ENCODE peak calls at places on chromosomes 2 and 18, in eight cellular contexts. C is astrocyte, Q is stomach, K is AG04450, E is osteoblast, X is spleen, N is mammary epithelial cell, T is neural progenitor cell. G is an unnamed sample. For H3K9me3, the result is how much of the 10 kb centered on the place peaks cover.

GRCh38 chr2:64325477-64325851 is 128.5 kb upstream of the LGALSL start:
- DNase-seq in E (no peak), X (no peak), C (no peak), K (no peak), Q (no peak), T (no peak), N (peak), G (no peak)

GRCh38 chr2:241846406-241846805 is 12.3 kb downstream of the PDCD1 start:
- DNase-seq in X (no peak), Q (no peak), C (no peak), N (no peak), T (no peak), K (no peak), E (peak), G (no peak)

GRCh38 chr2:181077128-181077709 is 96.8 kb downstream of the UBE2E3 start:
- DNase-seq in C (peak), E (peak), Q (no peak), X (no peak), N (peak), K (no peak), T (peak), G (no peak)

GRCh38 chr2:19059076-19059475 is 299.3 kb downstream of the OSR1 start:
- DNase-seq in K (no peak), N (peak), T (peak), X (no peak), C (no peak), E (no peak), Q (no peak), G (no peak)

GRCh38 chr2:122795763-122796162 is 1040.3 kb downstream of the TSN start:
- DNase-seq in Q (no peak), K (no peak), N (no peak), C (no peak), X (no peak), E (no peak), T (no peak), G (no peak)

GRCh38 chr18:59395226-59396175 is 36.4 kb upstream of the LMAN1 start:
- DNase-seq in N (no peak), K (no peak), E (no peak), Q (no peak), T (peak), C (no peak), X (no peak), G (no peak)

GRCh38 chr2:38529208-38529607 is 73.5 kb downstream of the HNRNPLL start:
- DNase-seq in X (no peak), E (no peak), K (no peak), C (no peak), Q (no peak), T (no peak), N (no peak), G (no peak)

GRCh38 chr2:234251326-234252271 is 201.1 kb downstream of the SPP2 start:
- DNase-seq in K (peak), E (peak), X (no peak), C (peak), Q (no peak), T (no peak), N (peak), G (no peak)

GRCh38 chr18:48614005-48614404 is 75.2 kb downstream of the CTIF start:
- DNase-seq in X (no peak), N (no peak), E (peak), Q (no peak), C (no peak), T (no peak), K (no peak), G (no peak)

GRCh38 chr2:150620860-150621259 is 133.4 kb upstream of the RND3 start:
- DNase-seq in N (peak), K (no peak), Q (no peak), E (no peak), X (no peak), C (peak), T (no peak), G (no peak)

GRCh38 chr2:150619607-150620330 is 132.3 kb upstream of the RND3 start:
- DNase-seq in K (no peak), N (peak), C (peak), T (no peak), X (no peak), Q (no peak), E (no peak), G (no peak)

GRCh38 chr2:150624001-150624401 is 136.5 kb upstream of the RND3 start:
- DNase-seq in N (no peak), C (peak), K (no peak), E (no peak), Q (no peak), X (no peak), T (no peak), G (no peak)

GRCh38 chr2:150620371-150620770 is 132.9 kb upstream of the RND3 start:
- DNase-seq in X (no peak), K (no peak), N (no peak), Q (no peak), T (no peak), C (no peak), E (no peak), G (no peak)

GRCh38 chr2:150621800-150622199 is 134.3 kb upstream of the RND3 start:
- DNase-seq in T (no peak), E (peak), C (peak), K (no peak), Q (no peak), N (peak), X (no peak), G (no peak)
- TF ChIP-seq CTCF in T (no peak), E (no peak), C (no peak), K (no peak), Q (no peak), N (no peak), X (no peak), G (no peak)

GRCh38 chr18:75115514-75115913 is 93.4 kb downstream of the PTGR3 start:
- DNase-seq in Q (no peak), N (no peak), C (no peak), E (no peak), T (no peak), X (no peak), K (no peak), G (no peak)
- H3K9me3 ChIP-seq in Q (under half), N (under half), C (under half), E (under half), T (under half), X (under half), K (under half), G (under half)

GRCh38 chr2:100742884-100743283 is 77.1 kb upstream of the NPAS2 start:
- DNase-seq in N (peak), C (peak), T (no peak), K (peak), X (no peak), E (peak), Q (no peak), G (no peak)
- H3K4me3 ChIP-seq in N (no peak), C (peak), T (no peak), K (peak), X (no peak), E (peak), Q (no peak), G (no peak)

GRCh38 chr18:40529478-40529877 is 1425.6 kb upstream of the PIK3C3 start:
- DNase-seq in N (peak), T (no peak), C (peak), E (no peak), X (no peak), Q (no peak), K (no peak), G (no peak)
- TF ChIP-seq CTCF in N (peak), T (peak), C (peak), E (no peak), X (no peak), Q (no peak), K (no peak), G (no peak)

DNA sequence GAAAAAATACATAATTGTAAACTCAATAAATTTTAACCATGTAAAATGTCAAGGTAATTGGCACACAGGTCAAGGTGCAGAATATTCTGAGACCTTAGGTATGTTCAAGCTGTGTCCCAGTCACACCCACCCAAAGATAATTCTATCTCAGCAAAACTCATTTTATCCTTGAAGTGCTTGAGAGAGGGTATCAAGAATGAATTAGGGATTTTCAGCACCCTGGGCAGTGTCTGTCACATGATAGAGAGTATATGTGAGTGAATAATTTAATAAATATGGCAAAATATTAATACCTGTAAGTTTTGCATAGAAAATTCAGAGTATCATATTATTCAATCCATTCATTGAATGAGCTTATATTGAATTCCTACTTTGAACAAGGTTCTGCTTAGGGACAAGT is 567.9 kb downstream of the FBXO15 start:
- DNase-seq in N (no peak), E (no peak), X (no peak), Q (no peak), C (no peak), T (no peak), K (no peak), G (no peak)
- H3K9me3 ChIP-seq in N (under half), E (under half), X (under half), Q (under half), C (under half), T (under half), K (under half), G (under half)

DNA sequence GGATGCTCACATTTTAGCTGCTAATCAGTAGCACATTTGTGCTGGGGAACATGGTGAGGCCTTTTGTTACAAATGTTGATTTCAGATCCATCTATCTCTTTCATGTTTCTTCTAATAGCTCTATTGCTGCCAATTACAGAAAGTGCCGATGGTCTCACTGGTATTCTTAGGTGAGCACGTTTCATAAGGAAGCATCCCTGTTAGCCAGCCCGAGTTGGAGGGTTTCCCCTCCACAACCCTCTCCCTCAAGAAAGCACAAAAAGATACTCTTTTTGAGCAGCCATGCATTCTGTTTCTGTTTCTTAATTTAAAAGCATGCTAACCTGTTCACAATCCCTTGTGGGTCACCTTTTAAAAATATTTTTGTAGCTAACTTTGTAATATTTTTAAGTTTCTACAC is 30.8 kb upstream of the ST8SIA5 start:
- DNase-seq in N (no peak), X (no peak), T (no peak), C (no peak), K (no peak), E (no peak), Q (no peak), G (no peak)
- H3K4me3 ChIP-seq in N (no peak), X (no peak), T (no peak), C (no peak), K (no peak), E (no peak), Q (no peak), G (no peak)

DNA sequence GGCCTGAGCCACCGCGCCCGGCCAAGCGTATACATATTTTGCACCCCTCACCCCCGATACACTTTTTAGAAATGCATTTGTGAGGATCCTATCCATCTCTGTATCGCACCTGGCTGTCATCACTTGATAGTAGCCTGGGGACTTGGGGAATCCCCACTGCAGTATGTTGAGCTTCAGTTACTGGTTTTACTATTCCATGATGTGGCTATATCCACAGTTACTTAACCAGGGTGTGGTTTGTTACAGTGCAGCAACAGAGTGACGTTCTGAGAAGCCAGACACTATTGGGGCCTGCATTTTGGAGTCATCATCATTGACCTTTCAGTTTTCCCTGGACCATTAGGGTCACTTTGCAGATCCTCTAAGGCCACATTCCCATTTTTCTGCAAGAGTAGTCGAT is 212.7 kb downstream of the AGAP1 start:
- DNase-seq in N (peak), T (no peak), Q (no peak), K (no peak), X (no peak), C (no peak), E (peak), G (no peak)
- TF ChIP-seq CTCF in N (no peak), T (no peak), Q (no peak), K (no peak), X (no peak), C (no peak), E (no peak), G (no peak)

G was measured in tibial artery.